ENCODE peak calls at places on chromosomes 12 and 14, in six cellular contexts. W is EL; C is T-cell; L is stimulated activated CD4-positive, alpha-beta T cell treated with anti-CD3 and anti-CD28 coated beads, Interleukin-15, amount 100 ng/mL, for 24 hours; Q is small intestine; M is progenitor cell of endocrine pancreas. P is an unnamed sample.

GRCh38 chr12:132675753-132676152 is 11.4 kb downstream of the POLE start:
- DNase-seq in M (no peak), W (no peak), C (no peak), L (no peak), Q (no peak), P (no peak)

GRCh38 chr14:88005050-88005481 is at the start of gene GPR65:
- DNase-seq in M (no peak), L (peak), Q (peak), W (peak), C (no peak), P (no peak)

GRCh38 chr12:51326762-51327439 is 2.9 kb upstream of the BIN2 start:
- DNase-seq in Q (peak), W (peak), C (no peak), M (no peak), L (no peak), P (peak)

GRCh38 chr12:48187916-48188695 is 4.7 kb downstream of the CCDC184 start:
- DNase-seq in L (no peak), M (no peak), C (no peak), Q (no peak), W (peak), P (no peak)

GRCh38 chr14:80202888-80203562 is 8.3 kb downstream of the DIO2 start:
- DNase-seq in W (no peak), Q (peak), L (peak), M (no peak), C (no peak), P (no peak)

GRCh38 chr12:1439687-1440086 is 154.7 kb downstream of the FBXL14 start:
- DNase-seq in M (no peak), C (no peak), L (no peak), W (no peak), Q (no peak), P (no peak)

GRCh38 chr14:67457782-67458181 is 30.7 kb downstream of the TMEM229B start:
- DNase-seq in M (no peak), L (no peak), C (no peak), W (peak), Q (no peak), P (no peak)

GRCh38 chr12:122836027-122836921 is 1.0 kb downstream of the HIP1R start:
- DNase-seq in L (peak), C (peak), M (no peak), W (peak), Q (peak), P (peak)

GRCh38 chr12:27284751-27285150 is 40.7 kb downstream of the STK38L start:
- DNase-seq in W (peak), Q (no peak), M (no peak), L (no peak), C (no peak), P (peak)

GRCh38 chr14:37034410-37035285 is 137.8 kb downstream of the SLC25A21 start:
- DNase-seq in C (no peak), M (no peak), L (no peak), W (peak), Q (no peak), P (no peak)

GRCh38 chr14:89129570-89129969 is 287.5 kb downstream of the FOXN3 start:
- DNase-seq in Q (no peak), L (no peak), M (no peak), W (no peak), C (no peak), P (no peak)

GRCh38 chr14:50633954-50634353 is 34.2 kb downstream of the SAV1 start:
- DNase-seq in L (no peak), W (no peak), C (no peak), Q (no peak), M (no peak), P (no peak)

GRCh38 chr14:35932659-35933159 is 106.6 kb downstream of the BRMS1L start:
- DNase-seq in Q (no peak), L (peak), M (no peak), C (peak), W (no peak), P (no peak)

GRCh38 chr12:72141381-72141780 is 130.8 kb upstream of the TRHDE start:
- DNase-seq in W (peak), L (no peak), Q (no peak), M (no peak), C (no peak), P (no peak)

GRCh38 chr14:98651042-98651441 is 621.0 kb downstream of the BCL11B start:
- DNase-seq in L (no peak), M (no peak), Q (no peak), C (no peak), W (no peak), P (no peak)

GRCh38 chr12:40693503-40693863 is 1.2 kb downstream of the CNTN1 start:
- DNase-seq in Q (no peak), W (peak), M (no peak), L (no peak), C (no peak), P (no peak)

GRCh38 chr12:56545023-56545604 is 23.5 kb downstream of the RBMS2 start:
- DNase-seq in W (no peak), L (no peak), Q (no peak), M (no peak), C (no peak), P (no peak)

GRCh38 chr14:98602983-98603382 is 669.0 kb downstream of the BCL11B start:
- DNase-seq in Q (no peak), L (no peak), M (no peak), W (no peak), C (no peak), P (no peak)

GRCh38 chr12:95796225-95796981 is 5.8 kb upstream of the NTN4 start:
- DNase-seq in M (no peak), W (peak), Q (peak), C (no peak), L (no peak), P (no peak)

GRCh38 chr12:116677202-116677651 is 60.6 kb downstream of the SPRING1 start:
- DNase-seq in Q (no peak), L (no peak), C (no peak), W (no peak), M (no peak), P (no peak)

GRCh38 chr14:34065222-34065621 is 114.3 kb upstream of the EGLN3 start:
- DNase-seq in L (no peak), M (no peak), W (no peak), Q (no peak), C (no peak), P (no peak)

GRCh38 chr14:24422694-24423531 is 6.6 kb downstream of the CBLN3 start:
- DNase-seq in L (no peak), C (no peak), M (no peak), Q (peak), W (no peak), P (no peak)

GRCh38 chr14:65604946-65605345 is 192.4 kb downstream of the FUT8 start:
- DNase-seq in Q (peak), W (no peak), L (no peak), C (no peak), M (no peak), P (peak)

GRCh38 chr12:47097276-47097896 is 17.6 kb upstream of the AMIGO2 start:
- DNase-seq in C (no peak), L (no peak), Q (no peak), W (peak), M (no peak), P (no peak)

GRCh38 chr12:58026421-58026820 is 85.1 kb downstream of the ATP23 start:
- DNase-seq in M (no peak), Q (no peak), W (no peak), L (no peak), C (no peak), P (no peak)

GRCh38 chr12:74780458-74781241 is 243.0 kb downstream of the ATXN7L3B start:
- DNase-seq in Q (no peak), C (no peak), L (no peak), W (peak), M (no peak), P (no peak)

GRCh38 chr12:40587970-40588369 is 104.3 kb upstream of the CNTN1 start:
- DNase-seq in C (no peak), W (no peak), M (no peak), L (no peak), Q (no peak), P (no peak)

GRCh38 chr12:99278899-99279298 is 368.7 kb upstream of the GARIN6 start:
- DNase-seq in W (no peak), Q (no peak), L (no peak), C (no peak), M (no peak), P (no peak)

GRCh38 chr14:36835145-36835544 is 173.5 kb downstream of the PAX9 start:
- DNase-seq in Q (no peak), M (no peak), W (no peak), C (no peak), L (no peak), P (no peak)

GRCh38 chr12:22692964-22693555 is 68.1 kb downstream of the ETNK1 start:
- DNase-seq in Q (no peak), W (no peak), M (no peak), C (no peak), L (no peak), P (no peak)

GRCh38 chr14:101408077-101408831 is 153.0 kb upstream of the DIO3 start:
- DNase-seq in C (no peak), M (no peak), Q (no peak), W (peak), L (no peak), P (no peak)

GRCh38 chr14:97477353-97477752 is 680.2 kb downstream of the VRK1 start:
- DNase-seq in W (no peak), C (no peak), L (no peak), Q (no peak), M (no peak), P (no peak)

GRCh38 chr14:73452341-73453191 is 5.8 kb downstream of the NUMB start:
- DNase-seq in W (peak), M (no peak), Q (no peak), L (no peak), C (no peak), P (peak)